ENCODE peak calls at places on chromosome 7, in nine cellular contexts. D, Z, X, Q, M, I, F, Y and W are unnamed samples.

GRCh38 chr7:260441-261281 is 29.3 kb upstream of the FOXL3 start:
- DNase-seq in D (no peak), Z (peak; percentile 81), X (no peak), Q (no peak), M (no peak), I (no peak), F (no peak), Y (no peak), W (no peak)

GRCh38 chr7:80330434-80330833 is 181.4 kb downstream of the GNAT3 start:
- DNase-seq in D (no peak), Z (no peak), X (no peak), Q (no peak), M (no peak), I (no peak), F (no peak), Y (no peak), W (no peak)

GRCh38 chr7:26143298-26144044 is 8.5 kb upstream of the NFE2L3 start:
- DNase-seq in D (no peak), Z (no peak), X (no peak), Q (no peak), M (no peak), I (no peak), F (no peak), Y (no peak), W (no peak)

GRCh38 chr7:155395176-155395797 is 62.6 kb upstream of the EN2 start:
- DNase-seq in D (no peak), Z (no peak), X (no peak), Q (no peak), M (no peak), I (no peak), F (no peak), Y (no peak), W (no peak)

GRCh38 chr7:137454169-137455166 is 110.9 kb upstream of the PTN start:
- DNase-seq in D (no peak), Z (peak; percentile 13), X (peak; percentile 66), Q (no peak), M (peak; percentile 50), I (peak; percentile 48), F (no peak), Y (no peak), W (no peak)

GRCh38 chr7:44639701-44640321 is 33.4 kb downstream of the OGDH start:
- DNase-seq in D (no peak), Z (no peak), X (peak; percentile 69), Q (no peak), M (peak; percentile 85), I (no peak), F (no peak), Y (peak; percentile 12), W (peak; percentile 57)

GRCh38 chr7:97868788-97869187 is 3.4 kb downstream of the ASNS start:
- DNase-seq in D (no peak), Z (no peak), X (no peak), Q (no peak), M (no peak), I (no peak), F (peak; percentile 58), Y (no peak), W (no peak)

GRCh38 chr7:19410096-19410495 is 264.9 kb upstream of the FERD3L start:
- DNase-seq in D (no peak), Z (no peak), X (no peak), Q (no peak), M (no peak), I (no peak), F (no peak), Y (no peak), W (no peak)

GRCh38 chr7:148882668-148883232 is 1.3 kb downstream of the EZH2 start:
- DNase-seq in D (no peak), Z (no peak), X (no peak), Q (no peak), M (peak; percentile 52), I (no peak), F (no peak), Y (no peak), W (no peak)

GRCh38 chr7:148884049-148884298 is at the start of gene EZH2:
- DNase-seq in D (no peak), Z (no peak), X (no peak), Q (no peak), M (no peak), I (no peak), F (no peak), Y (no peak), W (peak; percentile 19)

GRCh38 chr7:148884299-148885022 is 370 bp upstream of the EZH2 start:
- DNase-seq in D (peak; percentile 97), Z (peak; percentile 94), X (peak; percentile 89), Q (peak; percentile 94), M (peak; percentile 92), I (no peak), F (peak; percentile 72), Y (peak; percentile 74), W (peak; percentile 91)

GRCh38 chr7:148883233-148884048 is 650 bp downstream of the EZH2 start:
- DNase-seq in D (no peak), Z (peak; percentile 41), X (peak; percentile 41), Q (peak; percentile 34), M (peak; percentile 13), I (no peak), F (no peak), Y (no peak), W (peak; percentile 25)

DNA sequence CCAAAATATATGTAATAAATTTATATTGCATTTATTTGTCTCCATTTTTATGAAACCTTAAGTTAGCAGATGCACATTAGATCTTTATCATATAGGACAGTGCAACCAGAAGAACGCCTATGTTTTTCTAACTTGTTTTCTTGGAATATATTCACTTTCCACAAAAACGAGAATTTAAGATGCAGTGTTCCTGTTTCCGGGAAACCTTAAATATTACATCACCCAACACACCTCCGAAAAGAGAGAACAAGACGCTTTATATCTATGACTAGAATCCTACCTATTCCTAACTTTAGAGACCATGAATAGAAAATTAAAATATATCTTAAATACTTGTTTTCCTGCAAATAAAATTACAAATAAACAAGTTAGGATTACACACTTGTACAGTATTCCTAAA is 1.9 kb downstream of the EZH2 start:
- DNase-seq in D (no peak), Z (no peak), X (no peak), Q (no peak), M (no peak), I (no peak), F (no peak), Y (no peak), W (no peak)
- TF ChIP-seq POLR2AphosphoS5 in D (no peak), Z (no peak), X (no peak), Q (no peak), M (no peak), I (no peak), F (no peak), Y (no peak), W (no peak)

GRCh38 chr7:94395141-94396041 is 696 bp downstream of the COL1A2 start:
- DNase-seq in D (no peak), Z (peak; percentile 30), X (peak; percentile 89), Q (peak; percentile 28), M (peak; percentile 86), I (peak; percentile 90), F (peak; percentile 4), Y (peak; percentile 59), W (no peak)

GRCh38 chr7:94396044-94396443 is 1.3 kb downstream of the COL1A2 start:
- DNase-seq in D (no peak), Z (no peak), X (no peak), Q (no peak), M (no peak), I (no peak), F (no peak), Y (no peak), W (no peak)

GRCh38 chr7:94393251-94393758 is 1.4 kb upstream of the COL1A2 start:
- DNase-seq in D (no peak), Z (no peak), X (peak; percentile 65), Q (no peak), M (no peak), I (no peak), F (no peak), Y (no peak), W (no peak)

GRCh38 chr7:94394058-94394398 is 667 bp upstream of the COL1A2 start:
- DNase-seq in D (no peak), Z (no peak), X (no peak), Q (no peak), M (no peak), I (no peak), F (no peak), Y (no peak), W (no peak)

DNA sequence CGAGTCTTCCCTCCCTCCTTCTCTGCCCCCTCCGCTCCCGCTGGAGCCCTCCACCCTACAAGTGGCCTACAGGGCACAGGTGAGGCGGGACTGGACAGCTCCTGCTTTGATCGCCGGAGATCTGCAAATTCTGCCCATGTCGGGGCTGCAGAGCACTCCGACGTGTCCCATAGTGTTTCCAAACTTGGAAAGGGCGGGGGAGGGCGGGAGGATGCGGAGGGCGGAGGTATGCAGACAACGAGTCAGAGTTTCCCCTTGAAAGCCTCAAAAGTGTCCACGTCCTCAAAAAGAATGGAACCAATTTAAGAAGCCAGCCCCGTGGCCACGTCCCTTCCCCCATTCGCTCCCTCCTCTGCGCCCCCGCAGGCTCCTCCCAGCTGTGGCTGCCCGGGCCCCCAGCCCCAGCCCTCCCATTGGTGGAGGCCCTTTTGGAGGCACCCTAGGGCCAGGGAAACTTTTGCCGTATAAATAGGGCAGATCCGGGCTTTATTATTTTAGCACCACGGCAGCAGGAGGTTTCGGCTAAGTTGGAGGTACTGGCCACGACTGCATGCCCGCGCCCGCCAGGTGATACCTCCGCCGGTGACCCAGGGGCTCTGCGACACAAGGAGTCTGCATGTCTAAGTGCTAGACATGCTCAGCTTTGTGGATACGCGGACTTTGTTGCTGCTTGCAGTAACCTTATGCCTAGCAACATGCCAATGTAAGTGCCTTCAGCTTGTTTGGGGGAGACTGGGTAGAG is at the start of gene COL1A2:
- DNase-seq in D (peak; percentile 94), Z (peak; percentile 48), X (peak; percentile 78), Q (peak; percentile 32), M (peak; percentile 32), I (no peak), F (no peak), Y (no peak), W (peak; percentile 51)
- H3K4me3 ChIP-seq in D (peak within 1 kb of the TSS; percentile 74), Z (peak within 1 kb of the TSS; percentile 48), X (peak within 1 kb of the TSS; percentile 80), Q (peak within 1 kb of the TSS; percentile 43), M (peak within 1 kb of the TSS; percentile 4), I (peak within 1 kb of the TSS; percentile 89), F (no peak within 1 kb of the TSS), Y (no peak within 1 kb of the TSS), W (peak within 1 kb of the TSS; percentile 52)

GRCh38 chr7:47507514-47507913 is 74.4 kb downstream of the TNS3 start:
- DNase-seq in D (no peak), Z (no peak), X (no peak), Q (no peak), M (no peak), I (no peak), F (no peak), Y (no peak), W (no peak)

GRCh38 chr7:47506716-47507354 is 75.1 kb downstream of the TNS3 start:
- DNase-seq in D (no peak), Z (no peak), X (no peak), Q (no peak), M (no peak), I (no peak), F (no peak), Y (no peak), W (no peak)

GRCh38 chr7:47504546-47505316 is 77.2 kb downstream of the TNS3 start:
- DNase-seq in D (no peak), Z (no peak), X (no peak), Q (no peak), M (no peak), I (no peak), F (no peak), Y (no peak), W (no peak)

GRCh38 chr7:47503283-47503682 is 78.6 kb downstream of the TNS3 start:
- DNase-seq in D (no peak), Z (no peak), X (no peak), Q (no peak), M (no peak), I (no peak), F (no peak), Y (no peak), W (no peak)

GRCh38 chr7:47505317-47506007 is 76.4 kb downstream of the TNS3 start:
- DNase-seq in D (no peak), Z (no peak), X (no peak), Q (no peak), M (no peak), I (no peak), F (no peak), Y (no peak), W (no peak)
- TF ChIP-seq POLR2AphosphoS5 in D (no peak), Z (no peak), X (no peak), Q (no peak), M (no peak), I (no peak), F (no peak), Y (no peak), W (no peak)

GRCh38 chr7:69517985-69518731 is 80.1 kb upstream of the AUTS2 start:
- DNase-seq in D (no peak), Z (no peak), X (peak; percentile 79), Q (no peak), M (no peak), I (no peak), F (no peak), Y (no peak), W (no peak)

GRCh38 chr7:69516208-69516820 is 82.0 kb upstream of the AUTS2 start:
- DNase-seq in D (no peak), Z (no peak), X (no peak), Q (no peak), M (no peak), I (no peak), F (no peak), Y (no peak), W (no peak)
- H3K4me3 ChIP-seq in D (no peak overlapping the region), Z (no peak overlapping the region), X (no peak overlapping the region), Q (no peak overlapping the region), M (no peak overlapping the region), I (no peak overlapping the region), F (no peak overlapping the region), Y (no peak overlapping the region), W (no peak overlapping the region)